ENCODE peak calls at places on chromosome 13, in four cellular contexts. R is A549, Y is SK-N-SH, J is H1. B is an unnamed sample.

GRCh38 chr13:30725331-30726085 is 9.8 kb upstream of the ALOX5AP start:
- DNase-seq in Y (no peak), J (no peak), R (no peak), B (no peak)

GRCh38 chr13:39485314-39485700 is 117.7 kb downstream of the LHFPL6 start:
- DNase-seq in R (no peak), J (no peak), Y (no peak), B (no peak)

GRCh38 chr13:34294483-34295129 is 476.7 kb downstream of the RFC3 start:
- DNase-seq in R (no peak), J (no peak), Y (no peak), B (no peak)

GRCh38 chr13:39765801-39766463 is 110.5 kb downstream of the COG6 start:
- DNase-seq in R (no peak), Y (peak), J (no peak), B (no peak)

GRCh38 chr13:32734511-32734910 is 148.3 kb downstream of the PDS5B start:
- DNase-seq in J (no peak), R (no peak), Y (no peak), B (peak)

GRCh38 chr13:83890358-83890757 is 8.1 kb upstream of the SLITRK1 start:
- DNase-seq in Y (no peak), J (no peak), R (no peak), B (no peak)

GRCh38 chr13:37460211-37460610 is 138.4 kb downstream of the POSTN start:
- DNase-seq in J (no peak), R (no peak), Y (no peak), B (no peak)

GRCh38 chr13:67328895-67329294 is 98.8 kb upstream of the PCDH9 start:
- DNase-seq in R (no peak), J (no peak), Y (no peak), B (no peak)

GRCh38 chr13:33197551-33197971 is 88.0 kb downstream of the STARD13 start:
- DNase-seq in J (no peak), R (no peak), Y (no peak), B (no peak)

GRCh38 chr13:72386138-72386684 is 341.2 kb downstream of the MZT1 start:
- DNase-seq in R (no peak), J (no peak), Y (no peak), B (no peak)

GRCh38 chr13:72384879-72385278 is 342.6 kb downstream of the MZT1 start:
- DNase-seq in Y (no peak), J (no peak), R (no peak), B (no peak)

GRCh38 chr13:72379581-72379980 is 347.8 kb downstream of the MZT1 start:
- DNase-seq in R (no peak), J (no peak), Y (no peak), B (no peak)

GRCh38 chr13:72384186-72384823 is 343.1 kb downstream of the MZT1 start:
- DNase-seq in Y (no peak), J (no peak), R (no peak), B (no peak)

GRCh38 chr13:72383646-72384045 is 343.8 kb downstream of the MZT1 start:
- DNase-seq in R (no peak), Y (no peak), J (no peak), B (no peak)
- TF ChIP-seq CHD2 in R (no peak), Y (no peak), J (no peak), B (no peak)

DNA sequence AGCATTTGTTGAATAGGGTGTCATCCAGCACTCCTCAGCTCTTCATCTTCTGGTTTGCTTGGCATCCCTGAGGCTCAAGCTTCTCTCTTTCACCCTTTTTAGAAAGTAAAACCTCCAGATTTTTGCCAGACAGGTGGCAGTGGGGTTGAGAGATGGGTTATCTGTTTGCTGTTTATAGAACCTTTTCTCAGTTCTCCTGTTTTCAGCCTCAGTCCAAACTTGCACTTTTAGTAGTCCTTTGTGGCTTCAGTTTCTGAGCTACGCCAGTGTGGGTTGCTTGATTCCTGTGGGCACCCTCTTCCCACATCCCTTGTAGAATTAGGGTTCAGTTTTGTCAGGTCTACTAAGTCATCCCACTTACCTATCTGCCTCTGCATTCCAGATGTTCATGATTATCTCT is 147.9 kb downstream of the PAN3 start:
- DNase-seq in R (no peak), J (no peak), Y (no peak), B (no peak)
- TF ChIP-seq CHD2 in R (no peak), J (no peak), Y (no peak), B (no peak)

GRCh38 chr13:49690133-49690989 is 925 bp downstream of the EBPL start:
- DNase-seq in R (peak), Y (peak), J (no peak), B (peak)
- TF ChIP-seq CHD2 in R (no peak), Y (no peak), J (no peak), B (no peak)

GRCh38 chr13:48551329-48551728 is 18.4 kb upstream of the RCBTB2 start:
- DNase-seq in J (no peak), R (no peak), Y (no peak), B (no peak)

GRCh38 chr13:48559638-48560320 is 26.9 kb upstream of the RCBTB2 start:
- DNase-seq in Y (no peak), R (no peak), J (no peak), B (peak)

GRCh38 chr13:48560657-48561337 is 27.9 kb upstream of the RCBTB2 start:
- DNase-seq in Y (no peak), J (no peak), R (no peak), B (no peak)

GRCh38 chr13:48555441-48555840 is 22.6 kb upstream of the RCBTB2 start:
- DNase-seq in J (no peak), Y (no peak), R (no peak), B (no peak)
- TF ChIP-seq CHD2 in J (no peak), Y (no peak), R (no peak), B (no peak)

GRCh38 chr13:97658556-97658955 is 224.6 kb downstream of the RAP2A start:
- DNase-seq in Y (no peak), J (no peak), R (no peak), B (no peak)
- TF ChIP-seq CHD2 in Y (no peak), J (no peak), R (no peak), B (no peak)

GRCh38 chr13:98475521-98475920 is 101.4 kb downstream of the STK24 start:
- DNase-seq in R (no peak), J (peak), Y (peak), B (peak)

GRCh38 chr13:98478134-98479129 is 98.5 kb downstream of the STK24 start:
- DNase-seq in J (no peak), Y (peak), R (no peak), B (peak)

GRCh38 chr13:98476106-98476505 is 100.8 kb downstream of the STK24 start:
- DNase-seq in J (no peak), R (no peak), Y (peak), B (no peak)

GRCh38 chr13:98474761-98475160 is 102.1 kb downstream of the STK24 start:
- DNase-seq in J (no peak), Y (no peak), R (no peak), B (no peak)

GRCh38 chr13:98476538-98476966 is 100.4 kb downstream of the STK24 start:
- DNase-seq in Y (no peak), J (no peak), R (no peak), B (peak)
- TF ChIP-seq CHD2 in Y (no peak), J (no peak), R (no peak), B (no peak)